ENCODE peak calls at places on chromosome 9, in ten cellular contexts. U is NCI-H1105 treated with DMSO at 0.1 percent for 48 hours; S is EH; O is fibroblast of the aortic adventitia; G is NCI-H510A treated with DMSO at 0.1 percent for 48 hours; F is NCI-H345; V is mucosa of gallbladder; J is head of caudate nucleus; Z is stimulated activated CD4-positive, alpha-beta T cell treated with anti-CD3 and anti-CD28 coated beads, TNF-alpha, amount 100 ng/mL, for 24 hours; T is ureter. K is an unnamed sample.

GRCh38 chr9:12862596-12862995 is 87.8 kb downstream of the LURAP1L start:
- DNase-seq in U (no peak), S (no peak), O (peak; percentile 73), G (no peak), F (no peak), V (no peak), J (no peak), Z (no peak), T (no peak), K (no peak)

GRCh38 chr9:32587901-32588300 is 14.9 kb upstream of the NDUFB6 start:
- DNase-seq in U (no peak), S (no peak), O (no peak), G (no peak), F (no peak), V (no peak), J (no peak), Z (no peak), T (no peak), K (no peak)

GRCh38 chr9:35001803-35002502 is 12.4 kb downstream of the DNAJB5 start:
- DNase-seq in U (no peak), S (peak; percentile 25), O (peak; percentile 52), G (no peak), F (no peak), V (no peak), J (no peak), Z (no peak), T (no peak), K (no peak)

GRCh38 chr9:76615149-76615548 is 149.1 kb upstream of the PCA3 start:
- DNase-seq in U (no peak), S (no peak), O (peak; percentile 76), G (no peak), F (no peak), V (peak; percentile 21), J (no peak), Z (no peak), T (peak; percentile 46), K (no peak)

GRCh38 chr9:36572515-36573418 is at the start of gene MELK:
- DNase-seq in U (peak; percentile 73), S (peak; percentile 81), O (peak; percentile 59), G (peak; percentile 67), F (peak; percentile 90), V (peak; percentile 71), J (peak; percentile 77), Z (peak; percentile 68), T (peak; percentile 73), K (peak; percentile 63)

GRCh38 chr9:136673088-136673969 is 10.6 kb downstream of the EGFL7 start:
- DNase-seq in U (no peak), S (no peak), O (no peak), G (no peak), F (no peak), V (no peak), J (no peak), Z (no peak), T (no peak), K (no peak)

GRCh38 chr9:35042081-35042604 is 30.3 kb downstream of the VCP start:
- DNase-seq in U (no peak), S (peak; percentile 50), O (peak; percentile 35), G (no peak), F (no peak), V (no peak), J (no peak), Z (no peak), T (no peak), K (no peak)

GRCh38 chr9:129888809-129889460 is 53.7 kb downstream of the USP20 start:
- DNase-seq in U (no peak), S (no peak), O (no peak), G (no peak), F (no peak), V (no peak), J (no peak), Z (no peak), T (no peak), K (no peak)

GRCh38 chr9:69176446-69177135 is 2.5 kb downstream of the TJP2 start:
- DNase-seq in U (no peak), S (no peak), O (no peak), G (no peak), F (no peak), V (no peak), J (no peak), Z (no peak), T (no peak), K (no peak)

GRCh38 chr9:5441043-5441442 is 3.3 kb upstream of the PLGRKT start:
- DNase-seq in U (no peak), S (peak; percentile 80), O (no peak), G (no peak), F (no peak), V (no peak), J (no peak), Z (no peak), T (no peak), K (no peak)

GRCh38 chr9:23768861-23769260 is 57.2 kb downstream of the ELAVL2 start:
- DNase-seq in U (no peak), S (no peak), O (no peak), G (no peak), F (no peak), V (no peak), J (no peak), Z (no peak), T (no peak), K (no peak)

GRCh38 chr9:100227636-100228035 is 125.1 kb downstream of the TEX10 start:
- DNase-seq in U (no peak), S (no peak), O (no peak), G (no peak), F (no peak), V (no peak), J (no peak), Z (no peak), T (no peak), K (no peak)

GRCh38 chr9:137435381-137435891 is 5.7 kb downstream of the ENTPD8 start:
- DNase-seq in U (no peak), S (no peak), O (no peak), G (no peak), F (no peak), V (no peak), J (no peak), Z (no peak), T (no peak), K (no peak)

GRCh38 chr9:16705121-16705604 is 165.3 kb downstream of the BNC2 start:
- DNase-seq in U (peak; percentile 18), S (peak; percentile 100), O (peak; percentile 99), G (no peak), F (peak; percentile 12), V (peak; percentile 77), J (no peak), Z (no peak), T (peak; percentile 83), K (peak; percentile 59)

GRCh38 chr9:136694163-136694864 is 7.1 kb upstream of the AGPAT2 start:
- DNase-seq in U (no peak), S (peak; percentile 46), O (peak; percentile 31), G (no peak), F (peak; percentile 48), V (no peak), J (peak; percentile 28), Z (no peak), T (no peak), K (no peak)

GRCh38 chr9:109914280-109915027 is 134.5 kb downstream of the PALM2AKAP2 start:
- DNase-seq in U (no peak), S (peak; percentile 95), O (peak; percentile 94), G (no peak), F (no peak), V (no peak), J (no peak), Z (no peak), T (no peak), K (no peak)

GRCh38 chr9:76352026-76352620 is 42.1 kb downstream of the RFK start:
- DNase-seq in U (no peak), S (no peak), O (no peak), G (no peak), F (no peak), V (no peak), J (no peak), Z (no peak), T (no peak), K (no peak)

GRCh38 chr9:90523953-90524352 is 118.7 kb downstream of the DIRAS2 start:
- DNase-seq in U (peak; percentile 55), S (no peak), O (no peak), G (no peak), F (no peak), V (no peak), J (no peak), Z (no peak), T (no peak), K (peak; percentile 99)

GRCh38 chr9:4573634-4574391 is 83.5 kb downstream of the SLC1A1 start:
- DNase-seq in U (no peak), S (no peak), O (no peak), G (no peak), F (peak; percentile 33), V (no peak), J (no peak), Z (no peak), T (no peak), K (peak; percentile 66)

GRCh38 chr9:114034663-114035062 is 43.4 kb downstream of the AMBP start:
- DNase-seq in U (no peak), S (no peak), O (no peak), G (no peak), F (no peak), V (peak; percentile 6), J (peak; percentile 38), Z (no peak), T (no peak), K (peak; percentile 78)

GRCh38 chr9:91433180-91433579 is 9.5 kb upstream of the NFIL3 start:
- DNase-seq in U (no peak), S (peak; percentile 93), O (peak; percentile 92), G (peak; percentile 49), F (no peak), V (no peak), J (no peak), Z (no peak), T (no peak), K (peak; percentile 45)

GRCh38 chr9:77752566-77752965 is 104.4 kb upstream of the GNA14 start:
- DNase-seq in U (no peak), S (peak; percentile 90), O (peak; percentile 98), G (no peak), F (no peak), V (no peak), J (no peak), Z (no peak), T (no peak), K (no peak)

GRCh38 chr9:91777437-91777836 is 172.6 kb downstream of the ROR2 start:
- DNase-seq in U (no peak), S (peak; percentile 68), O (peak; percentile 87), G (no peak), F (no peak), V (no peak), J (no peak), Z (no peak), T (no peak), K (no peak)

GRCh38 chr9:137618105-137619067 is at the start of gene EHMT1:
- DNase-seq in U (peak; percentile 80), S (peak; percentile 85), O (peak; percentile 76), G (peak; percentile 80), F (peak; percentile 91), V (peak; percentile 90), J (peak; percentile 76), Z (peak; percentile 75), T (peak; percentile 89), K (peak; percentile 79)

GRCh38 chr9:37929441-37929895 is 25.5 kb upstream of the SLC25A51 start:
- DNase-seq in U (no peak), S (peak; percentile 32), O (peak; percentile 64), G (no peak), F (no peak), V (no peak), J (no peak), Z (no peak), T (no peak), K (no peak)

GRCh38 chr9:32551491-32552049 is 557 bp upstream of the SMIM27 start:
- DNase-seq in U (peak; percentile 65), S (no peak), O (peak; percentile 27), G (peak; percentile 35), F (peak; percentile 57), V (peak; percentile 18), J (peak; percentile 14), Z (peak; percentile 14), T (no peak), K (no peak)

GRCh38 chr9:19456996-19457693 is 48.3 kb downstream of the ACER2 start:
- DNase-seq in U (peak; percentile 61), S (peak; percentile 80), O (peak; percentile 87), G (peak; percentile 81), F (peak; percentile 88), V (peak; percentile 76), J (peak; percentile 70), Z (peak; percentile 29), T (peak; percentile 77), K (peak; percentile 87)

GRCh38 chr9:26947736-26948135 is 694 bp upstream of the PLAA start:
- DNase-seq in U (no peak), S (no peak), O (no peak), G (no peak), F (peak; percentile 11), V (no peak), J (no peak), Z (peak; percentile 22), T (no peak), K (no peak)